ENCODE peak calls at places on chromosomes 11 and 22, in eight cellular contexts. One of them, this sample, is unnamed.

GRCh38 chr11:110966131-110966530 is 253.9 kb upstream of the ARHGAP20 start:
- DNase-seq in HCT116: no peak
- DNase-seq in SK-N-MC: no peak
- DNase-seq in H1: no peak
- DNase-seq in GM12878: no peak
- DNase-seq in endothelial cell of umbilical vein: no peak
- DNase-seq in K562: no peak
- DNase-seq in HepG2: no peak
- DNase-seq in this sample: no peak

GRCh38 chr11:2724114-2724513 is 24.3 kb upstream of the KCNQ1OT1 start:
- DNase-seq in endothelial cell of umbilical vein: no peak
- DNase-seq in GM12878: no peak
- DNase-seq in HepG2: no peak
- DNase-seq in SK-N-MC: no peak
- DNase-seq in H1: no peak
- DNase-seq in K562: no peak
- DNase-seq in HCT116: no peak
- DNase-seq in this sample: no peak

GRCh38 chr11:26753738-26754504 is 32.1 kb upstream of the SLC5A12 start:
- DNase-seq in H1: no peak
- DNase-seq in GM12878: no peak
- DNase-seq in SK-N-MC: peak; percentile 40
- DNase-seq in HepG2: peak; percentile 56
- DNase-seq in endothelial cell of umbilical vein: peak; percentile 35
- DNase-seq in K562: peak; percentile 8
- DNase-seq in HCT116: peak; percentile 2
- DNase-seq in this sample: peak; percentile 84

GRCh38 chr11:109166441-109166840 is 255.5 kb upstream of the C11orf87 start:
- DNase-seq in GM12878: no peak
- DNase-seq in endothelial cell of umbilical vein: no peak
- DNase-seq in H1: no peak
- DNase-seq in SK-N-MC: no peak
- DNase-seq in HCT116: no peak
- DNase-seq in K562: no peak
- DNase-seq in HepG2: no peak
- DNase-seq in this sample: no peak

GRCh38 chr11:94593030-94593429 is 25.9 kb downstream of the PIWIL4 start:
- DNase-seq in H1: no peak
- DNase-seq in HCT116: no peak
- DNase-seq in K562: no peak
- DNase-seq in GM12878: no peak
- DNase-seq in SK-N-MC: no peak
- DNase-seq in HepG2: no peak
- DNase-seq in endothelial cell of umbilical vein: no peak
- DNase-seq in this sample: no peak

GRCh38 chr11:72700026-72700610 is 25.9 kb upstream of the PDE2A start:
- DNase-seq in SK-N-MC: no peak
- DNase-seq in GM12878: no peak
- DNase-seq in HepG2: no peak
- DNase-seq in K562: no peak
- DNase-seq in HCT116: no peak
- DNase-seq in endothelial cell of umbilical vein: no peak
- DNase-seq in H1: no peak
- DNase-seq in this sample: no peak

GRCh38 chr11:117426297-117426685 is 98.6 kb downstream of the CEP164 start:
- DNase-seq in H1: peak; percentile 57
- DNase-seq in HCT116: peak; percentile 21
- DNase-seq in endothelial cell of umbilical vein: peak; percentile 46
- DNase-seq in HepG2: peak; percentile 38
- DNase-seq in GM12878: no peak
- DNase-seq in K562: peak; percentile 84
- DNase-seq in SK-N-MC: no peak
- DNase-seq in this sample: peak; percentile 91

GRCh38 chr11:102946237-102946636 is 9.3 kb downstream of the MMP13 start:
- DNase-seq in SK-N-MC: no peak
- DNase-seq in endothelial cell of umbilical vein: no peak
- DNase-seq in HCT116: no peak
- DNase-seq in K562: no peak
- DNase-seq in H1: no peak
- DNase-seq in GM12878: no peak
- DNase-seq in HepG2: no peak
- DNase-seq in this sample: no peak

GRCh38 chr22:44827666-44828065 is 75.3 kb downstream of the ARHGAP8 start:
- DNase-seq in K562: no peak
- DNase-seq in endothelial cell of umbilical vein: no peak
- DNase-seq in SK-N-MC: no peak
- DNase-seq in GM12878: no peak
- DNase-seq in H1: no peak
- DNase-seq in HCT116: no peak
- DNase-seq in HepG2: no peak
- DNase-seq in this sample: no peak

GRCh38 chr11:34343153-34343552 is 14.7 kb downstream of the ABTB2 start:
- DNase-seq in SK-N-MC: no peak
- DNase-seq in GM12878: no peak
- DNase-seq in HCT116: no peak
- DNase-seq in H1: no peak
- DNase-seq in K562: no peak
- DNase-seq in HepG2: no peak
- DNase-seq in endothelial cell of umbilical vein: no peak
- DNase-seq in this sample: no peak

GRCh38 chr22:31800065-31800464 is 46.2 kb downstream of the DEPDC5 start:
- DNase-seq in K562: no peak
- DNase-seq in HCT116: peak; percentile 39
- DNase-seq in H1: no peak
- DNase-seq in SK-N-MC: no peak
- DNase-seq in GM12878: no peak
- DNase-seq in endothelial cell of umbilical vein: no peak
- DNase-seq in HepG2: no peak
- DNase-seq in this sample: peak; percentile 13

GRCh38 chr11:78060533-78060932 is 3.1 kb upstream of the THRSP start:
- DNase-seq in K562: no peak
- DNase-seq in GM12878: no peak
- DNase-seq in H1: no peak
- DNase-seq in HepG2: no peak
- DNase-seq in endothelial cell of umbilical vein: no peak
- DNase-seq in HCT116: no peak
- DNase-seq in SK-N-MC: no peak
- DNase-seq in this sample: no peak

GRCh38 chr22:24380220-24381218 is 46.9 kb upstream of the ADORA2A start:
- DNase-seq in H1: no peak
- DNase-seq in K562: no peak
- DNase-seq in GM12878: no peak
- DNase-seq in HepG2: no peak
- DNase-seq in SK-N-MC: no peak
- DNase-seq in HCT116: no peak
- DNase-seq in endothelial cell of umbilical vein: no peak
- DNase-seq in this sample: no peak

GRCh38 chr11:120792306-120792705 is 231.6 kb upstream of the TBCEL start:
- DNase-seq in HepG2: no peak
- DNase-seq in K562: no peak
- DNase-seq in endothelial cell of umbilical vein: no peak
- DNase-seq in HCT116: no peak
- DNase-seq in SK-N-MC: no peak
- DNase-seq in GM12878: no peak
- DNase-seq in H1: no peak
- DNase-seq in this sample: no peak

GRCh38 chr11:10428453-10428852 is 26.6 kb upstream of the AMPD3 start:
- DNase-seq in endothelial cell of umbilical vein: no peak
- DNase-seq in GM12878: no peak
- DNase-seq in HCT116: no peak
- DNase-seq in K562: peak; percentile 44
- DNase-seq in H1: no peak
- DNase-seq in HepG2: no peak
- DNase-seq in SK-N-MC: no peak
- DNase-seq in this sample: no peak

GRCh38 chr11:109972939-109973338 is 120.3 kb upstream of the ZC3H12C start:
- DNase-seq in HepG2: no peak
- DNase-seq in SK-N-MC: no peak
- DNase-seq in endothelial cell of umbilical vein: no peak
- DNase-seq in K562: no peak
- DNase-seq in GM12878: no peak
- DNase-seq in H1: no peak
- DNase-seq in HCT116: no peak
- DNase-seq in this sample: no peak

GRCh38 chr22:46362221-46362933 is 26.9 kb downstream of the TRMU start:
- DNase-seq in SK-N-MC: no peak
- DNase-seq in K562: no peak
- DNase-seq in H1: no peak
- DNase-seq in HCT116: no peak
- DNase-seq in endothelial cell of umbilical vein: no peak
- DNase-seq in HepG2: peak; percentile 84
- DNase-seq in GM12878: no peak
- DNase-seq in this sample: no peak

GRCh38 chr22:50481440-50482106 is at the start of gene ADM2:
- DNase-seq in SK-N-MC: no peak
- DNase-seq in endothelial cell of umbilical vein: no peak
- DNase-seq in HCT116: no peak
- DNase-seq in K562: peak; percentile 77
- DNase-seq in HepG2: peak; percentile 24
- DNase-seq in GM12878: no peak
- DNase-seq in H1: no peak
- DNase-seq in this sample: peak; percentile 87

GRCh38 chr22:50482107-50483074 is 1.0 kb downstream of the ADM2 start:
- DNase-seq in K562: no peak
- DNase-seq in H1: no peak
- DNase-seq in HepG2: no peak
- DNase-seq in SK-N-MC: no peak
- DNase-seq in HCT116: no peak
- DNase-seq in GM12878: no peak
- DNase-seq in endothelial cell of umbilical vein: no peak
- DNase-seq in this sample: peak; percentile 61

GRCh38 chr22:50479686-50480085 is 1.7 kb upstream of the ADM2 start:
- DNase-seq in HCT116: no peak
- DNase-seq in GM12878: no peak
- DNase-seq in endothelial cell of umbilical vein: no peak
- DNase-seq in HepG2: no peak
- DNase-seq in H1: no peak
- DNase-seq in SK-N-MC: no peak
- DNase-seq in K562: no peak
- DNase-seq in this sample: no peak

GRCh38 chr22:50483106-50483505 is 1.8 kb downstream of the ADM2 start:
- DNase-seq in GM12878: no peak
- DNase-seq in HepG2: no peak
- DNase-seq in H1: no peak
- DNase-seq in endothelial cell of umbilical vein: no peak
- DNase-seq in HCT116: no peak
- DNase-seq in SK-N-MC: no peak
- DNase-seq in K562: no peak
- DNase-seq in this sample: no peak

GRCh38 chr22:50481045-50481439 is 301 bp upstream of the ADM2 start:
- DNase-seq in K562: no peak
- DNase-seq in HCT116: no peak
- DNase-seq in SK-N-MC: no peak
- DNase-seq in HepG2: no peak
- DNase-seq in GM12878: no peak
- DNase-seq in endothelial cell of umbilical vein: no peak
- DNase-seq in H1: no peak
- DNase-seq in this sample: peak; percentile 57
- TF ChIP-seq EZH2 in K562: no peak
- TF ChIP-seq EZH2 in HCT116: no peak
- TF ChIP-seq EZH2 in SK-N-MC: no peak
- TF ChIP-seq EZH2 in HepG2: no peak
- TF ChIP-seq EZH2 in GM12878: no peak
- TF ChIP-seq EZH2 in endothelial cell of umbilical vein: peak; percentile 35
- TF ChIP-seq EZH2 in H1: no peak
- TF ChIP-seq EZH2 in this sample: peak; percentile 44

DNA sequence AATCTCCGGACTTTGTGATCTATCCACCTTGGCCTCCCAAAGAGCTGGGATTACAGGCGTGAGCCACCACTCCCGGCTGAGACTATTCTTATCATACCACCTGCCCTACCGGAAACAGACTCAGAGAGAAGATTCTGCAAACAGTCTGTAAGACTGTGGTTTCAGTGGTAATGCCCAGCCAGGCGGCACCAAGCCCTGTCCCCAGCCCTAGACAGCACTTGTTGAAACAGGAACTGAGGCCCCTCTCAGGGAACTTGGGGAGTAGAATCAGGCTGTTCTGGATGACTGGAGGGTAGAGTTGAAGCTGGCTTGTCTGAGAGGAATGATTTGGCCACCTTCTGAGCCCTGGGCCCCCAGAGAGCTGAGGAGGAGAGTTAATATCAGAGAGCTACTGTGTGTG is 1.3 kb upstream of the INSC start:
- DNase-seq in K562: no peak
- DNase-seq in HCT116: no peak
- DNase-seq in GM12878: peak; percentile 73
- DNase-seq in H1: no peak
- DNase-seq in HepG2: no peak
- DNase-seq in endothelial cell of umbilical vein: no peak
- DNase-seq in SK-N-MC: no peak
- DNase-seq in this sample: no peak
- TF ChIP-seq POLR2AphosphoS5 in K562: no peak
- TF ChIP-seq POLR2AphosphoS5 in HCT116: no peak
- TF ChIP-seq POLR2AphosphoS5 in GM12878: no peak
- TF ChIP-seq POLR2AphosphoS5 in H1: no peak
- TF ChIP-seq POLR2AphosphoS5 in HepG2: no peak
- TF ChIP-seq POLR2AphosphoS5 in endothelial cell of umbilical vein: no peak
- TF ChIP-seq POLR2AphosphoS5 in SK-N-MC: no peak
- TF ChIP-seq POLR2AphosphoS5 in this sample: no peak

DNA sequence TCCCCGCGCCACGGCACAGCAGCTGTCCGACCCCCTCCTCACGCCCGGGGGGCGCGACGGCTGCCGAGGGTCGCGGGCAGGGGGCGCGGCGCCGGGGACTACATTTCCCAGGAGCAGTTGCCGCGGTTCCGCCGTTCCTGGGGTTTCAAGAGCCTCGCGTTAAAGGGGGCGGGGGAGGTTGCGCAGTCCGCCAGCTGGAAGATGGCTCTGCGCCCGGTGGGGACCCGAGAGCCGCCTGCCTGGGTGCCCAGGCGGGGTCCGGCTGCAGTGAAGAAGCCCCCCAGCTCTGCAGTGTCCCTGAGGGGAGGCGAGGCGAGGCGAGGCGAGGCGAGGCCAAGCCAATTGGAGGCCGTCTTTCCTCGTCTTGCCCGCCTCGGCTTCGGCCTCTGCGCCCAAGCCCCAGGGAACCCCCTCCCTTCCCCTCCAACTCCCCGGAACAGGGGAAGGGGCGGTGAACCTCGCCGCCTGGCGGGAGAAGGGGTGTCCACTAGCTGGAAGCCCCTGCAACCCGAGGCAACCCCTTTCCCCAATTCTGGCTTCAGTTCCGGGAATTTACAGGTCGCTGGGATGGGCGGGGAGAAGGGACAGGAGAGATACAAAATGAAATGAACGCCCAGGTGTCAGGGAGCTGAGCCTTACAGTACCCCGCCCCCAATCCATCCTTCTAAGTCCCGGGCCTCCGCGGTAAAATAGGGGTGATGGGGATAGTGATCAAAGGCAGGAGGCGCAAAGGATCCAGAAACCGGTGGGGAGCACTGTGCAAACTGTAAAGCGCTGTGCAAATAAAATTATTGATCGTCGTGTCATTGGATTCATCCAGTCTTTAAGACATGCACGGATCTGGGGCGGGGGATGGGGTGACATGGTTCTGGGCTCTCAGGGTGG is 5.2 kb upstream of the GCAT start:
- DNase-seq in GM12878: no peak
- DNase-seq in H1: no peak
- DNase-seq in SK-N-MC: no peak
- DNase-seq in K562: peak; percentile 52
- DNase-seq in endothelial cell of umbilical vein: peak; percentile 51
- DNase-seq in HCT116: no peak
- DNase-seq in HepG2: peak; percentile 54
- DNase-seq in this sample: peak; percentile 90
- TF ChIP-seq EZH2 in GM12878: no peak
- TF ChIP-seq EZH2 in H1: no peak
- TF ChIP-seq EZH2 in SK-N-MC: no peak
- TF ChIP-seq EZH2 in K562: no peak
- TF ChIP-seq EZH2 in endothelial cell of umbilical vein: no peak
- TF ChIP-seq EZH2 in HCT116: no peak
- TF ChIP-seq EZH2 in HepG2: no peak
- TF ChIP-seq EZH2 in this sample: no peak

GRCh38 chr11:65916391-65916790 is 2.5 kb downstream of the C11orf68 start:
- DNase-seq in SK-N-MC: no peak
- DNase-seq in GM12878: no peak
- DNase-seq in K562: no peak
- DNase-seq in endothelial cell of umbilical vein: no peak
- DNase-seq in HepG2: no peak
- DNase-seq in H1: no peak
- DNase-seq in HCT116: no peak
- DNase-seq in this sample: no peak
- TF ChIP-seq POLR2AphosphoS5 in SK-N-MC: no peak
- TF ChIP-seq POLR2AphosphoS5 in GM12878: no peak
- TF ChIP-seq POLR2AphosphoS5 in K562: no peak
- TF ChIP-seq POLR2AphosphoS5 in endothelial cell of umbilical vein: no peak
- TF ChIP-seq POLR2AphosphoS5 in HepG2: no peak
- TF ChIP-seq POLR2AphosphoS5 in H1: no peak
- TF ChIP-seq POLR2AphosphoS5 in HCT116: no peak
- TF ChIP-seq POLR2AphosphoS5 in this sample: no peak